ENCODE peak calls at places on chromosomes 16 and 17, in seven cellular contexts. G is T-helper 9 cell; C is CD8-positive, alpha-beta T cell; J is NCI-H2081; B is brain microvascular endothelial cell; F is mucosa of gallbladder; H is AG10803. D is an unnamed sample.

GRCh38 chr16:87955302-87956168 is 4.3 kb downstream of the BANP start:
- DNase-seq in H (peak), F (no peak), J (no peak), G (no peak), C (no peak), B (peak), D (no peak)

GRCh38 chr17:53950207-53950857 is 127.6 kb downstream of the KIF2B start:
- DNase-seq in J (no peak), H (no peak), G (no peak), F (no peak), B (no peak), C (no peak), D (no peak)

GRCh38 chr16:11515540-11516430 is 70.9 kb downstream of the LITAF start:
- DNase-seq in B (no peak), J (no peak), H (no peak), F (no peak), C (no peak), G (no peak), D (no peak)

GRCh38 chr17:58531122-58531521 is 16.7 kb upstream of the MTMR4 start:
- DNase-seq in C (no peak), J (no peak), G (no peak), B (no peak), H (no peak), F (no peak), D (no peak)

GRCh38 chr17:7836596-7837374 is 2.8 kb downstream of the KDM6B start:
- DNase-seq in H (peak), C (no peak), F (peak), J (peak), B (peak), G (peak), D (peak)

GRCh38 chr17:63613663-63614062 is 8.6 kb upstream of the MAP3K3 start:
- DNase-seq in C (no peak), H (no peak), G (no peak), J (no peak), B (no peak), F (no peak), D (no peak)

GRCh38 chr16:65740716-65741115 is 618.9 kb upstream of the CDH11 start:
- DNase-seq in C (no peak), H (peak), J (no peak), F (no peak), B (no peak), G (no peak), D (no peak)

GRCh38 chr17:74924250-74924948 is at the start of gene OTOP2:
- DNase-seq in G (no peak), C (no peak), B (no peak), J (no peak), F (no peak), H (no peak), D (no peak)

GRCh38 chr17:56593073-56593740 is at the start of gene NOG:
- DNase-seq in H (peak), G (no peak), J (peak), C (peak), B (no peak), F (no peak), D (peak)

GRCh38 chr16:87384162-87384999 is 805 bp upstream of the FBXO31 start:
- DNase-seq in G (no peak), H (no peak), F (no peak), C (no peak), B (no peak), J (peak), D (no peak)

GRCh38 chr16:88387177-88387576 is 4.4 kb downstream of the ZNF469 start:
- DNase-seq in J (no peak), B (no peak), F (no peak), G (no peak), H (peak), C (no peak), D (no peak)

GRCh38 chr16:27248036-27248435 is 20.5 kb downstream of the NSMCE1 start:
- DNase-seq in J (no peak), C (no peak), B (no peak), H (no peak), G (no peak), F (no peak), D (no peak)

GRCh38 chr17:37092041-37092440 is 143.3 kb downstream of the AATF start:
- DNase-seq in B (no peak), G (no peak), C (no peak), F (peak), J (no peak), H (no peak), D (no peak)

GRCh38 chr16:26070595-26071170 is 378.9 kb downstream of the HS3ST4 start:
- DNase-seq in F (no peak), B (no peak), H (no peak), C (no peak), J (no peak), G (no peak), D (no peak)

GRCh38 chr17:75631353-75631752 is 1.9 kb upstream of the SMIM5 start:
- DNase-seq in B (no peak), F (no peak), H (no peak), G (no peak), C (no peak), J (no peak), D (no peak)

GRCh38 chr17:65356524-65356923 is 204.9 kb downstream of the AXIN2 start:
- DNase-seq in J (no peak), H (no peak), G (no peak), C (no peak), B (no peak), F (no peak), D (no peak)

GRCh38 chr17:45226620-45227019 is 4.9 kb downstream of the FMNL1 start:
- DNase-seq in B (no peak), H (no peak), J (no peak), G (no peak), F (no peak), C (no peak), D (peak)

GRCh38 chr17:79619636-79620206 is 8.9 kb upstream of the RBFOX3 start:
- DNase-seq in G (no peak), C (no peak), F (no peak), B (no peak), J (no peak), H (no peak), D (no peak)

GRCh38 chr17:19022128-19022527 is 17.6 kb upstream of the FAM83G start:
- DNase-seq in B (no peak), H (no peak), J (no peak), C (no peak), F (no peak), G (no peak), D (no peak)

GRCh38 chr16:57380671-57381462 is 8.6 kb downstream of the CX3CL1 start:
- DNase-seq in B (peak), H (no peak), G (no peak), J (peak), C (no peak), F (peak), D (no peak)

GRCh38 chr17:76405967-76406647 is 21.7 kb downstream of the SPHK1 start:
- DNase-seq in F (no peak), G (no peak), B (no peak), H (no peak), C (no peak), J (peak), D (no peak)

GRCh38 chr16:88458773-88459235 is 5.7 kb downstream of the ZFPM1 start:
- DNase-seq in F (no peak), J (no peak), B (no peak), C (no peak), G (no peak), H (no peak), D (no peak)

GRCh38 chr17:80096531-80097306 is 4.7 kb upstream of the GAA start:
- DNase-seq in B (no peak), C (no peak), F (no peak), J (no peak), G (no peak), H (no peak), D (no peak)

GRCh38 chr17:80996422-80997305 is 5.0 kb downstream of the CHMP6 start:
- DNase-seq in J (no peak), G (no peak), C (no peak), B (no peak), H (no peak), F (no peak), D (no peak)

GRCh38 chr17:78355045-78355641 is 4.7 kb downstream of the SOCS3 start:
- DNase-seq in H (no peak), C (no peak), B (no peak), J (no peak), F (no peak), G (peak), D (no peak)

D was measured in CD4-positive, alpha-beta T cell.